ENCODE peak calls at places on chromosome 15, in five cellular contexts. W is renal cortical epithelial cell; V is tibial artery; A is NAMALWA; Z is stimulated activated CD4-positive, alpha-beta T cell treated with anti-CD3 and anti-CD28 coated beads, Interleukin-15, amount 100 ng/mL, for 1 hour. E is an unnamed sample.

GRCh38 chr15:59237119-59237853 is 30.6 kb downstream of the LDHAL6B start:
- DNase-seq in A (peak), W (no peak), V (no peak), Z (no peak), E (no peak)

GRCh38 chr15:48385031-48385430 is 53.8 kb downstream of the DUT start:
- DNase-seq in A (no peak), V (no peak), W (peak), Z (no peak), E (no peak)

GRCh38 chr15:78056714-78057269 is 20.7 kb downstream of the TBC1D2B start:
- DNase-seq in Z (no peak), W (peak), V (peak), A (peak), E (peak)

GRCh38 chr15:94722025-94722636 is 490.8 kb downstream of the MCTP2 start:
- DNase-seq in Z (no peak), W (no peak), A (no peak), V (no peak), E (no peak)

GRCh38 chr15:101136381-101137268 is 115.2 kb downstream of the CHSY1 start:
- DNase-seq in A (no peak), V (no peak), Z (no peak), W (no peak), E (no peak)

GRCh38 chr15:22887157-22887951 is 48.9 kb downstream of the NIPA2 start:
- DNase-seq in W (no peak), V (no peak), Z (no peak), A (no peak), E (no peak)

GRCh38 chr15:79105141-79105540 is 14.6 kb upstream of the RASGRF1 start:
- DNase-seq in A (no peak), Z (no peak), V (peak), W (no peak), E (no peak)

GRCh38 chr15:82165948-82166376 is 96.6 kb downstream of the EFL1 start:
- DNase-seq in V (no peak), W (no peak), A (no peak), Z (no peak), E (peak)

GRCh38 chr15:39125904-39126303 is 455.0 kb upstream of the THBS1 start:
- DNase-seq in A (peak), V (no peak), W (peak), Z (peak), E (peak)

GRCh38 chr15:88513195-88513594 is 33.3 kb downstream of the DET1 start:
- DNase-seq in W (peak), Z (no peak), A (no peak), V (no peak), E (peak)

GRCh38 chr15:58585668-58586461 is 154.1 kb downstream of the LIPC start:
- DNase-seq in A (peak), V (no peak), Z (no peak), W (peak), E (no peak)

GRCh38 chr15:82553846-82554245 is 13.6 kb upstream of the RPS17 start:
- DNase-seq in A (no peak), Z (no peak), V (no peak), W (no peak), E (no peak)

GRCh38 chr15:68644088-68644904 is 65.5 kb downstream of the CORO2B start:
- DNase-seq in A (no peak), W (peak), V (no peak), Z (no peak), E (peak)

GRCh38 chr15:40285151-40285898 is 2.5 kb upstream of the ANKRD63 start:
- DNase-seq in A (no peak), Z (no peak), W (no peak), V (no peak), E (no peak)

GRCh38 chr15:94075349-94075748 is 156.0 kb upstream of the MCTP2 start:
- DNase-seq in A (no peak), V (peak), W (no peak), Z (no peak), E (no peak)

GRCh38 chr15:57472861-57473260 is 96.6 kb downstream of the CGNL1 start:
- DNase-seq in Z (no peak), V (no peak), W (no peak), A (no peak), E (no peak)

GRCh38 chr15:78316211-78317077 is 17.0 kb upstream of the SKIC8 start:
- DNase-seq in A (no peak), V (no peak), W (no peak), Z (no peak), E (no peak)

GRCh38 chr15:29103825-29104565 is 165.6 kb downstream of the NSMCE3 start:
- DNase-seq in W (peak), V (no peak), Z (peak), A (peak), E (peak)

GRCh38 chr15:41544650-41545015 is 576 bp upstream of the RPAP1 start:
- DNase-seq in Z (no peak), V (no peak), W (no peak), A (no peak), E (no peak)

GRCh38 chr15:65323071-65323511 is 18.6 kb downstream of the RNU5B-1 start:
- DNase-seq in A (no peak), Z (no peak), V (no peak), W (no peak), E (peak)

E was measured in dermis microvascular lymphatic vessel endothelial cell.